ENCODE peak calls at places on chromosomes 4 and X, in eight cellular contexts. K is adrenal gland; R is effector memory CD4-positive, alpha-beta T cell; M is pancreas; L is Panc1; B is transverse colon; Z is heart left ventricle; S is neuronal stem cell. A is an unnamed sample.

GRCh38 chrX:74211911-74212310 is 92.1 kb upstream of the ZCCHC13 start:
- DNase-seq in K (no peak), R (no peak), M (no peak), L (no peak), B (no peak), Z (no peak), S (no peak), A (no peak)

GRCh38 chr4:143186202-143186601 is 1.5 kb downstream of the USP38 start:
- DNase-seq in K (no peak), R (no peak), M (no peak), L (no peak), B (no peak), Z (no peak), S (no peak), A (peak; percentile 53)

GRCh38 chr4:128393111-128393704 is 105.6 kb upstream of the PGRMC2 start:
- DNase-seq in K (no peak), R (no peak), M (no peak), L (no peak), B (no peak), Z (no peak), S (no peak), A (peak; percentile 70)

GRCh38 chr4:48962636-48963035 is 23.4 kb upstream of the CWH43 start:
- DNase-seq in K (no peak), R (no peak), M (no peak), L (no peak), B (no peak), Z (no peak), S (no peak), A (no peak)

GRCh38 chrX:133546441-133546840 is 131.2 kb upstream of the GPC4 start:
- DNase-seq in K (no peak), R (no peak), M (no peak), L (no peak), B (no peak), Z (no peak), S (no peak), A (no peak)

GRCh38 chr4:144720491-144720890 is 74.5 kb downstream of the HHIP start:
- DNase-seq in K (no peak), R (no peak), M (no peak), L (no peak), B (no peak), Z (no peak), S (no peak), A (no peak)

GRCh38 chr4:75497133-75497532 is 17.1 kb downstream of the RCHY1 start:
- DNase-seq in K (no peak), R (no peak), M (no peak), L (no peak), B (no peak), Z (no peak), S (no peak), A (no peak)

GRCh38 chrX:72142094-72142843 is 10.6 kb upstream of the RTL5 start:
- DNase-seq in K (no peak), R (no peak), M (no peak), L (no peak), B (no peak), Z (no peak), S (peak; percentile 51), A (no peak)

GRCh38 chr4:173357939-173358338 is 12.8 kb upstream of the SAP30 start:
- DNase-seq in K (no peak), R (no peak), M (no peak), L (no peak), B (no peak), Z (no peak), S (no peak), A (no peak)

GRCh38 chr4:174357321-174357720 is 73.6 kb downstream of the CEP44 start:
- DNase-seq in K (no peak), R (no peak), M (no peak), L (no peak), B (no peak), Z (no peak), S (no peak), A (no peak)

GRCh38 chr4:74016068-74016467 is 17.6 kb upstream of the CXCL5 start:
- DNase-seq in K (no peak), R (no peak), M (no peak), L (no peak), B (no peak), Z (no peak), S (no peak), A (no peak)

GRCh38 chrX:156004740-156005139 is 7.2 kb downstream of the IL9R start:
- DNase-seq in K (no peak), R (no peak), M (no peak), L (no peak), B (no peak), Z (no peak), S (no peak), A (no peak)

GRCh38 chr4:152563209-152563608 is 27.3 kb upstream of the FBXW7 start:
- DNase-seq in K (no peak), R (no peak), M (no peak), L (no peak), B (no peak), Z (no peak), S (no peak), A (peak; percentile 72)
- H3K27ac ChIP-seq in K (no peak overlapping the region), R (no peak overlapping the region), M (no peak overlapping the region), L (no peak overlapping the region), B (no peak overlapping the region), Z (no peak overlapping the region), S (no peak overlapping the region), A (no peak overlapping the region)

GRCh38 chrX:17413228-17413627 is 38.2 kb downstream of the NHS start:
- DNase-seq in K (no peak), R (no peak), M (no peak), L (peak; percentile 10), B (no peak), Z (no peak), S (no peak), A (no peak)
- H3K4me3 ChIP-seq in K (no peak overlapping the region), R (no peak overlapping the region), M (no peak overlapping the region), L (no peak overlapping the region), B (no peak overlapping the region), Z (no peak overlapping the region), S (no peak overlapping the region), A (no peak overlapping the region)

GRCh38 chr4:147793973-147794690 is 62.2 kb downstream of the ARHGAP10 start:
- DNase-seq in K (no peak), R (no peak), M (no peak), L (no peak), B (no peak), Z (no peak), S (no peak), A (peak; percentile 34)
- H3K27ac ChIP-seq in K (no peak overlapping the region), R (no peak overlapping the region), M (no peak overlapping the region), L (peak overlapping the region; percentile 61), B (no peak overlapping the region), Z (peak overlapping the region; percentile 1), S (no peak overlapping the region), A (peak overlapping the region; percentile 34)

GRCh38 chr4:121155893-121156292 is 8.2 kb downstream of the TNIP3 start:
- DNase-seq in K (no peak), R (no peak), M (no peak), L (peak; percentile 24), B (no peak), Z (no peak), S (no peak), A (no peak)
- H3K4me3 ChIP-seq in K (peak overlapping the region; percentile 25), R (no peak overlapping the region), M (no peak overlapping the region), L (no peak overlapping the region), B (no peak overlapping the region), Z (peak overlapping the region; percentile 45), S (no peak overlapping the region), A (no peak overlapping the region)

DNA sequence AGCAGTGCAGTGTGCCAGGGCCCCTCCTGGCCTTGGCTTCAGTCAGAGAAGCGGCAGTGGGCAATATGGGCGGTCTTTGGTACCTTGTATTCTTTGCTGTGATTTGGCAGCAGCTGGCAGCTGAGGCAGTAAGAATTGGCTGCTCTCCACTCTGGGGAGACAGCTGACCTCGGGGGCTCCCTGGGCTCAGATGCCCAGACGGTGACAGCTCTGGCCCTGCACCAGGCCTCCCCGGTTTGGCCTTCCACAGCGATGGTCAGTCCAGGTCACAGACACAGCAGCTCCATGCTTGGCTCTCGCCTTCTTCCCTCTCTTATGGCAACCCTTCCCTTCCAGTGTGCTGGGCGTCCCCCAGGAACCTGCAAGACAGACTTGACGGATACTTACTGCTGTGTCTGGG is 330.9 kb downstream of the BCOR start:
- DNase-seq in K (peak; percentile 87), R (no peak), M (no peak), L (no peak), B (no peak), Z (peak; percentile 62), S (no peak), A (no peak)
- H3K27ac ChIP-seq in K (no peak overlapping the region), R (no peak overlapping the region), M (no peak overlapping the region), L (no peak overlapping the region), B (no peak overlapping the region), Z (no peak overlapping the region), S (no peak overlapping the region), A (no peak overlapping the region)

DNA sequence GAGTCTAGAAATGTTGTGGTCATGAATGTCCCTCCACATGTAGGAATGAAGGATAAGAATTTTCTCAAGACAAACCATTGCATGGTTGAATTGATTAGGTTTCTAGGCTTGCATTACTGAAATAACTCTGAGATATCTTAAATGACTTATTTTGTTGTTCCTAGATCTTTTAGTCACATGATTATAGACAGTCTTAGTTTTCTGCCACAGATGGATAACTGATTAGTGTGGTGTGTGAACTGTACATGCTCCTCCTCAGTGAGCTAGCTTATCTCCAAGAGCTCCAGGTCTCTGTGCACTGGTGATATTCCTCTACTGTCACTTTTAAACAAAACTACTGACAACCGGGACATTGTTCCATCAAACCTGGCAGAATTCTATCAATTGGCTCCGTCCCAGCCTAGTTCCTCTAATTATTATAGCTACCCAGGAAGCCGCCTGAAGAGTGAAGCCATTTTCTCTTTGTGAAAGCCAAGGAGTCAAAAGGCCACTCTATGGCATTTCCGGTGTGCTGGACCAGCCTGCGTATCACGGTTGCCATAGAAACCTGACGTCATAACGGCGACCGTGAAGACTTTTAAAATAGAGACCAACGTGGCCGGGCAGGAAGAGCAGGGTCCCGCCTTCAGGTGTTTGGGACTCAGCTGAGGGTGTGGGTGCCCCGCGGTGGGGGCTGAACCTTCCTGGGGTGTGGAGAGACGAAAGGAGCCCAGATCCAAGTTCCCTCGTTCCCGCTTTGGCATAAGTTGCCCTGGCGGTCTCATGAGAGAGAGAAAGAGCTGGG is 28.1 kb downstream of the BEX3 start:
- DNase-seq in K (peak; percentile 84), R (no peak), M (peak; percentile 71), L (peak; percentile 58), B (peak; percentile 62), Z (peak; percentile 55), S (peak; percentile 59), A (peak; percentile 46)
- H3K4me3 ChIP-seq in K (peak overlapping the region; percentile 53), R (peak overlapping the region; percentile 25), M (peak overlapping the region; percentile 31), L (peak overlapping the region; percentile 77), B (peak overlapping the region; percentile 29), Z (peak overlapping the region; percentile 51), S (peak overlapping the region; percentile 91), A (peak overlapping the region; percentile 36)

GRCh38 chrX:132490086-132490419 is 1.2 kb upstream of the MBNL3 start:
- DNase-seq in K (no peak), R (no peak), M (no peak), L (no peak), B (peak; percentile 18), Z (no peak), S (no peak), A (no peak)
- H3K27ac ChIP-seq in K (peak overlapping the region; percentile 86), R (peak overlapping the region; percentile 79), M (peak overlapping the region; percentile 70), L (no peak overlapping the region), B (peak overlapping the region; percentile 84), Z (no peak overlapping the region), S (no peak overlapping the region), A (peak overlapping the region; percentile 73)

GRCh38 chr4:80335226-80335553 is 340 bp upstream of the CFAP299 start:
- DNase-seq in K (no peak), R (no peak), M (no peak), L (no peak), B (no peak), Z (no peak), S (no peak), A (no peak)
- H3K4me3 ChIP-seq in K (peak overlapping the region; percentile 55), R (peak overlapping the region; percentile 47), M (peak overlapping the region; percentile 51), L (peak overlapping the region; percentile 67), B (peak overlapping the region; percentile 48), Z (peak overlapping the region; percentile 66), S (no peak overlapping the region), A (no peak overlapping the region)